ENCODE peak calls at places on chromosomes 1 and 21, in nine cellular contexts. N is prostate gland, I is Peyer's patch, Z is aorta, C is vagina, H is transverse colon, Q is GM23338, X is psoas muscle, S is tibial artery. A is an unnamed sample.
A peak's percentile ranks its signal among the peaks of the same experiment; 100 is the strongest.

GRCh38 chr1:157490337-157491165 is 61.8 kb downstream of the FCRL5 start:
- DNase-seq in X (peak; percentile 59), C (no peak), S (peak; percentile 50), H (peak; percentile 88), Q (peak; percentile 92), Z (peak; percentile 77), N (peak; percentile 55), I (peak; percentile 67), A (peak; percentile 32)

GRCh38 chr21:15592271-15592860 is 137.4 kb upstream of the USP25 start:
- DNase-seq in C (no peak), Z (no peak), N (peak; percentile 21), H (no peak), Q (peak; percentile 35), S (no peak), X (no peak), I (no peak), A (no peak)

GRCh38 chr21:8993284-8993942 is 1528.0 kb upstream of the TPTE start:
- DNase-seq in X (no peak), Q (peak; percentile 64), I (no peak), Z (no peak), N (no peak), S (no peak), C (no peak), H (no peak), A (no peak)

GRCh38 chr1:82226198-82226505 is 425.4 kb downstream of the ADGRL2 start:
- DNase-seq in N (peak; percentile 31), H (no peak), C (no peak), S (no peak), I (no peak), X (no peak), Z (no peak), Q (no peak), A (no peak)

GRCh38 chr1:182603646-182604127 is 502 bp downstream of the RGS16 start:
- DNase-seq in I (peak; percentile 27), C (no peak), N (no peak), S (no peak), H (peak; percentile 22), Q (peak; percentile 55), X (no peak), Z (no peak), A (no peak)

GRCh38 chr1:27349784-27350672 is 8.2 kb downstream of the SYTL1 start:
- DNase-seq in H (peak; percentile 72), C (no peak), S (no peak), Q (peak; percentile 91), N (peak; percentile 73), I (no peak), Z (no peak), X (peak; percentile 71), A (no peak)

GRCh38 chr1:182388392-182389134 is 3.0 kb downstream of the GLUL start:
- DNase-seq in S (no peak), N (no peak), H (no peak), X (no peak), Z (no peak), C (no peak), I (no peak), Q (no peak), A (no peak)

GRCh38 chr1:176754663-176755062 is 291.7 kb downstream of the PAPPA2 start:
- DNase-seq in Z (no peak), S (no peak), N (no peak), Q (no peak), I (no peak), H (no peak), C (no peak), X (no peak), A (no peak)

GRCh38 chr1:19445417-19446342 is 39.7 kb downstream of the CAPZB start:
- DNase-seq in H (no peak), X (peak; percentile 66), N (peak; percentile 55), S (no peak), Q (peak; percentile 58), I (no peak), Z (no peak), C (no peak), A (no peak)

GRCh38 chr1:58345215-58346075 is 201.1 kb downstream of the OMA1 start:
- DNase-seq in H (no peak), N (no peak), C (no peak), X (no peak), Z (no peak), Q (peak; percentile 30), S (no peak), I (no peak), A (no peak)

GRCh38 chr1:28885982-28886730 is 28.2 kb upstream of the EPB41 start:
- DNase-seq in C (no peak), S (no peak), Q (no peak), I (no peak), N (no peak), X (no peak), H (no peak), Z (no peak), A (no peak)

GRCh38 chr1:115364044-115364775 is 26.2 kb upstream of the NGF start:
- DNase-seq in X (peak; percentile 58), N (no peak), S (no peak), H (no peak), I (no peak), C (no peak), Q (no peak), Z (peak; percentile 59), A (no peak)

GRCh38 chr1:115365738-115366137 is 27.7 kb upstream of the NGF start:
- DNase-seq in Q (no peak), I (no peak), X (no peak), C (no peak), Z (no peak), H (peak; percentile 22), S (no peak), N (no peak), A (no peak)

GRCh38 chr1:115364776-115365155 is 26.7 kb upstream of the NGF start:
- DNase-seq in S (no peak), Q (no peak), X (no peak), C (no peak), I (no peak), N (no peak), H (no peak), Z (no peak), A (no peak)

GRCh38 chr1:115363171-115363570 is 25.1 kb upstream of the NGF start:
- DNase-seq in Z (no peak), S (no peak), C (no peak), X (no peak), I (no peak), H (no peak), N (no peak), Q (no peak), A (no peak)
- H3K4me3 ChIP-seq in Z (no peak overlapping the region), S (no peak overlapping the region), C (no peak overlapping the region), X (no peak overlapping the region), I (no peak overlapping the region), H (no peak overlapping the region), N (no peak overlapping the region), Q (no peak overlapping the region), A (no peak overlapping the region)

DNA sequence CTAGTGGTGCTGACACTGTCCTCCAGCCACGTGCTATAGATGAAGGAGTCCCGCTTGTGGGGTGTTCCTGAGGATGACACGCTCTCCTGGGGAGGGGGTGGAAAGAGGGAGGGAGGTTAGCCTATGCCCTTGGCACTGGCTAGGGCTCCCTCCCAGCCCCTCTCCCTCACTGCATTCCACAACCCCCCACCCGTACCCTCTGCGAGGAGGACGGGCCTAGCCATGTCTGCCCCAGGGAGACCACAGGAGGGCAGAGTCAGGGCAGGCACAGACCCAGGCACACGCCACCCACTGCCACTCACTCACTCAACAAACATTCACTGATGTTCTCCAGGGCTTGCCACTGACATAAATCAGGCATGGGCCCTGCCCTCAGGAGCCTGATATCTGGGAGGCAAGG is 70.7 kb downstream of the RAP1GAP start:
- DNase-seq in S (no peak), X (no peak), Q (no peak), C (no peak), H (no peak), I (no peak), N (no peak), Z (no peak), A (no peak)
- H3K36me3 ChIP-seq in S (no peaks in the 10 kb centered on the region), X (no peaks in the 10 kb centered on the region), Q (no peaks in the 10 kb centered on the region), C (no peaks in the 10 kb centered on the region), H (no peaks in the 10 kb centered on the region), I (no peaks in the 10 kb centered on the region), N (no peaks in the 10 kb centered on the region), Z (no peaks in the 10 kb centered on the region), A (no peaks in the 10 kb centered on the region)

DNA sequence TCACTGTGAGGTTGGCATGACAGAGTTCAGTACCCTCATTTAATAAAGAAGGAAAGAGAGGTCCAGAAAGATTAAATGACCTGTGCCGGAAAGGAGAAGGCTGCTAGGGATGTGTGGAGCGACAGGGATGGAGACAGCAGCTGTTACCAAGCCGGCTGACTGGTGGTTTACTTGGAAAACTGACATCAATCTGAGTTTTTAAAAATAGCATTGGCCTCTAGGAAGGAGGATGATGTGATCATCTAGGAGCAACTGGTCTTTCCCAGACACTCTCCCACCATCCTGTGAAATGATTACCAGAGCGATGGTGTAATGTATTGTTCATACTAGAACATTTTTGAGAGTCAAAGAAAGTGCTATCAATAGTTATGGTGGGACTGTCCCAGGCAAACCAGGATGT is 154.4 kb downstream of the ZSCAN20 start:
- DNase-seq in S (no peak), X (no peak), H (no peak), C (no peak), I (no peak), Z (no peak), Q (no peak), N (no peak), A (no peak)
- H3K27me3 ChIP-seq in S (no peaks in the 10 kb centered on the region), X (no peaks in the 10 kb centered on the region), H (peaks cover 17% of the 10 kb centered on the region), C (no peaks in the 10 kb centered on the region), I (no peaks in the 10 kb centered on the region), Z (no peaks in the 10 kb centered on the region), Q (no peaks in the 10 kb centered on the region), N (peaks cover 2% of the 10 kb centered on the region), A (no peaks in the 10 kb centered on the region)

DNA sequence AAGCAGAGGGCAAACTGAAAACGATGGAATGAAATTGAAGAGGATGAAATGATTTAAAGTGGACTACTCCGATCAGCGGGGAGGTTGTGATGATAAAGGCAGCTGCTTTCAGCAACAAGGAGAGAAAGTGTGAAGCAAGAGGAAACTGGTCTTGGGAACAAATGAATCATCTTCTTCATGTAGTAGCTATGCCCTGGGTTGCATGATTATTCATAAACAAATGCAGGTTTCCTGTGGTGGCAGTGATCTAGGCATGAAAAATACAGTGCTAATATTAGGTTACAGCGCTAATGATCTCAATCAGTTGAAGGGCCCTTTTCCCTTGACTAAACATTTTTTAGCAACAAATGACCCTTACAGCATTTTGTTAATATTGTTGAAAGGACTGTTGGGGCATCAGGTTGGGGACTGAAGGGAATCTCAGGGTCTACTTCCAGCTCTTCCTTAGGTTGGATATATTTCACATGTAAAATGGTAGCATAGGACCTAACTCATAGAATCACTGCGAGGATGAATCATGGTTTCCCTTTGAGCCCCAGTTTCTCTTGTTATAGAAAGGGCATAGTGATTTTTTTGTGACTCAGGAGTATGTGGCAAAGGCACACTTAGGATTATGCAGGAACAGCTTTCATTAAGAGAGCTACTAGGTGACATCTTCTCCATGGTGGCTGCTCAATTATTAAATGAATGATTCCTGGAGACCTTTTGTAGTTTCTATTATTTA is 1.9 kb upstream of the ZFYVE9 start:
- DNase-seq in Q (no peak), X (no peak), I (no peak), S (no peak), Z (no peak), H (no peak), N (no peak), C (no peak), A (peak; percentile 67)
- H3K4me3 ChIP-seq in Q (no peak overlapping the region), X (peak overlapping the region; percentile 13), I (no peak overlapping the region), S (no peak overlapping the region), Z (no peak overlapping the region), H (no peak overlapping the region), N (no peak overlapping the region), C (no peak overlapping the region), A (no peak overlapping the region)

A was measured in GM06990.